ENCODE peak calls at places on chromosomes 12 and 14, in nine cellular contexts. Z, O, A, I, N, Y, S, K and F are unnamed samples.

GRCh38 chr12:513446-513845 is 53.7 kb downstream of the B4GALNT3 start:
- DNase-seq in O (no peak), N (no peak), K (no peak), I (no peak), Z (no peak), A (no peak), S (no peak), Y (no peak), F (no peak)

GRCh38 chr12:62466596-62467411 is at the start of gene MON2:
- DNase-seq in S (peak), K (peak), Y (peak), A (peak), N (peak), Z (peak), O (peak), I (peak), F (peak)

GRCh38 chr14:76138758-76139723 is 12.7 kb upstream of the GPATCH2L start:
- DNase-seq in Z (no peak), O (no peak), Y (no peak), S (no peak), I (no peak), A (no peak), N (peak), K (no peak), F (no peak)

GRCh38 chr12:16076553-16076952 is 165.4 kb downstream of the DERA start:
- DNase-seq in S (peak), A (no peak), K (peak), O (no peak), Y (no peak), I (peak), N (peak), Z (peak), F (peak)

GRCh38 chr12:6450869-6451347 is 934 bp upstream of the TAPBPL start:
- DNase-seq in S (peak), I (no peak), Z (no peak), A (no peak), K (peak), O (no peak), N (peak), Y (no peak), F (no peak)

GRCh38 chr12:96334502-96334901 is 65.7 kb downstream of the CDK17 start:
- DNase-seq in N (no peak), O (no peak), A (no peak), S (no peak), Y (no peak), I (no peak), Z (no peak), K (no peak), F (no peak)

GRCh38 chr14:96624661-96625435 is 122.7 kb downstream of the PAPOLA start:
- DNase-seq in Z (no peak), A (no peak), K (no peak), Y (no peak), N (no peak), I (no peak), O (no peak), S (no peak), F (no peak)

GRCh38 chr14:101950516-101951215 is 13.7 kb upstream of the DYNC1H1 start:
- DNase-seq in A (no peak), Z (no peak), S (no peak), O (no peak), Y (no peak), K (no peak), N (no peak), I (no peak), F (no peak)

GRCh38 chr12:12608557-12608957 is 3.1 kb upstream of the CREBL2 start:
- DNase-seq in Y (no peak), O (no peak), I (no peak), N (no peak), K (peak), Z (no peak), A (no peak), S (peak), F (peak)

GRCh38 chr12:96399081-96399918 is 939 bp downstream of the CDK17 start:
- DNase-seq in S (peak), N (peak), K (peak), A (no peak), Y (peak), O (no peak), I (peak), Z (peak), F (peak)